ENCODE peak calls at places on chromosomes 12 and 14, in six cellular contexts. One of them, this sample, is unnamed.

GRCh38 chr12:109842021-109842420 is 8.8 kb upstream of the TRPV4 start:
- DNase-seq in left ventricle myocardium inferior: no peak
- DNase-seq in tibial artery: no peak
- DNase-seq in A549: no peak
- DNase-seq in cardiac muscle cell: no peak
- DNase-seq in upper lobe of right lung: no peak
- DNase-seq in this sample: no peak

GRCh38 chr12:10169094-10169493 is 2.8 kb downstream of the OLR1 start:
- DNase-seq in left ventricle myocardium inferior: no peak
- DNase-seq in tibial artery: no peak
- DNase-seq in A549: no peak
- DNase-seq in cardiac muscle cell: no peak
- DNase-seq in upper lobe of right lung: no peak
- DNase-seq in this sample: no peak

GRCh38 chr14:66508846-66509621 is 1.1 kb downstream of the GPHN start:
- DNase-seq in left ventricle myocardium inferior: peak; percentile 29
- DNase-seq in tibial artery: peak; percentile 72
- DNase-seq in A549: peak; percentile 20
- DNase-seq in cardiac muscle cell: peak; percentile 25
- DNase-seq in upper lobe of right lung: peak; percentile 73
- DNase-seq in this sample: peak; percentile 62

GRCh38 chr12:93824514-93825500 is 147.6 kb downstream of the CRADD start:
- DNase-seq in left ventricle myocardium inferior: no peak
- DNase-seq in tibial artery: no peak
- DNase-seq in A549: no peak
- DNase-seq in cardiac muscle cell: no peak
- DNase-seq in upper lobe of right lung: no peak
- DNase-seq in this sample: no peak

GRCh38 chr14:54562334-54562733 is 4.6 kb upstream of the SAMD4A start:
- DNase-seq in left ventricle myocardium inferior: no peak
- DNase-seq in tibial artery: no peak
- DNase-seq in A549: no peak
- DNase-seq in cardiac muscle cell: no peak
- DNase-seq in upper lobe of right lung: no peak
- DNase-seq in this sample: no peak

GRCh38 chr14:64954491-64955240 is 12.1 kb upstream of the GPX2 start:
- DNase-seq in left ventricle myocardium inferior: no peak
- DNase-seq in tibial artery: peak; percentile 44
- DNase-seq in A549: no peak
- DNase-seq in cardiac muscle cell: no peak
- DNase-seq in upper lobe of right lung: no peak
- DNase-seq in this sample: no peak

GRCh38 chr14:91153360-91153759 is 39.5 kb downstream of the DGLUCY start:
- DNase-seq in left ventricle myocardium inferior: no peak
- DNase-seq in tibial artery: no peak
- DNase-seq in A549: no peak
- DNase-seq in cardiac muscle cell: no peak
- DNase-seq in upper lobe of right lung: no peak
- DNase-seq in this sample: no peak

GRCh38 chr14:69287096-69287991 is 27.4 kb downstream of the GALNT16 start:
- DNase-seq in left ventricle myocardium inferior: no peak
- DNase-seq in tibial artery: peak; percentile 59
- DNase-seq in A549: no peak
- DNase-seq in cardiac muscle cell: peak; percentile 13
- DNase-seq in upper lobe of right lung: no peak
- DNase-seq in this sample: no peak

GRCh38 chr12:128929046-128929445 is 75.8 kb downstream of the GLT1D1 start:
- DNase-seq in left ventricle myocardium inferior: no peak
- DNase-seq in tibial artery: no peak
- DNase-seq in A549: no peak
- DNase-seq in cardiac muscle cell: no peak
- DNase-seq in upper lobe of right lung: no peak
- DNase-seq in this sample: no peak

GRCh38 chr12:56998981-56999380 is 7.4 kb downstream of the ZBTB39 start:
- DNase-seq in left ventricle myocardium inferior: no peak
- DNase-seq in tibial artery: no peak
- DNase-seq in A549: no peak
- DNase-seq in cardiac muscle cell: no peak
- DNase-seq in upper lobe of right lung: no peak
- DNase-seq in this sample: no peak

GRCh38 chr14:67881225-67881624 is 61.6 kb downstream of the RAD51B start:
- DNase-seq in left ventricle myocardium inferior: no peak
- DNase-seq in tibial artery: no peak
- DNase-seq in A549: no peak
- DNase-seq in cardiac muscle cell: no peak
- DNase-seq in upper lobe of right lung: no peak
- DNase-seq in this sample: no peak

GRCh38 chr12:53299101-53299453 is 418 bp upstream of the MYG1 start:
- DNase-seq in left ventricle myocardium inferior: no peak
- DNase-seq in tibial artery: no peak
- DNase-seq in A549: peak; percentile 58
- DNase-seq in cardiac muscle cell: peak; percentile 83
- DNase-seq in upper lobe of right lung: no peak
- DNase-seq in this sample: no peak

GRCh38 chr12:100554608-100555077 is 18.8 kb upstream of the GAS2L3 start:
- DNase-seq in left ventricle myocardium inferior: no peak
- DNase-seq in tibial artery: no peak
- DNase-seq in A549: peak; percentile 68
- DNase-seq in cardiac muscle cell: peak; percentile 94
- DNase-seq in upper lobe of right lung: no peak
- DNase-seq in this sample: no peak

GRCh38 chr12:48788852-48789775 is at the start of gene ADCY6:
- DNase-seq in left ventricle myocardium inferior: peak; percentile 85
- DNase-seq in tibial artery: peak; percentile 89
- DNase-seq in A549: peak; percentile 79
- DNase-seq in cardiac muscle cell: peak; percentile 78
- DNase-seq in upper lobe of right lung: peak; percentile 92
- DNase-seq in this sample: peak; percentile 82

GRCh38 chr12:110689002-110689600 is at the start of gene HVCN1:
- DNase-seq in left ventricle myocardium inferior: peak; percentile 73
- DNase-seq in tibial artery: peak; percentile 79
- DNase-seq in A549: no peak
- DNase-seq in cardiac muscle cell: peak; percentile 55
- DNase-seq in upper lobe of right lung: peak; percentile 86
- DNase-seq in this sample: peak; percentile 54

GRCh38 chr14:88199882-88200281 is 123.2 kb downstream of the KCNK10 start:
- DNase-seq in left ventricle myocardium inferior: no peak
- DNase-seq in tibial artery: no peak
- DNase-seq in A549: no peak
- DNase-seq in cardiac muscle cell: no peak
- DNase-seq in upper lobe of right lung: no peak
- DNase-seq in this sample: no peak

GRCh38 chr14:59154383-59154782 is 34.1 kb upstream of the DAAM1 start:
- DNase-seq in left ventricle myocardium inferior: no peak
- DNase-seq in tibial artery: no peak
- DNase-seq in A549: no peak
- DNase-seq in cardiac muscle cell: no peak
- DNase-seq in upper lobe of right lung: no peak
- DNase-seq in this sample: no peak

GRCh38 chr12:98403936-98404335 is 111.5 kb upstream of the TMPO start:
- DNase-seq in left ventricle myocardium inferior: no peak
- DNase-seq in tibial artery: no peak
- DNase-seq in A549: no peak
- DNase-seq in cardiac muscle cell: peak; percentile 7
- DNase-seq in upper lobe of right lung: no peak
- DNase-seq in this sample: no peak

DNA sequence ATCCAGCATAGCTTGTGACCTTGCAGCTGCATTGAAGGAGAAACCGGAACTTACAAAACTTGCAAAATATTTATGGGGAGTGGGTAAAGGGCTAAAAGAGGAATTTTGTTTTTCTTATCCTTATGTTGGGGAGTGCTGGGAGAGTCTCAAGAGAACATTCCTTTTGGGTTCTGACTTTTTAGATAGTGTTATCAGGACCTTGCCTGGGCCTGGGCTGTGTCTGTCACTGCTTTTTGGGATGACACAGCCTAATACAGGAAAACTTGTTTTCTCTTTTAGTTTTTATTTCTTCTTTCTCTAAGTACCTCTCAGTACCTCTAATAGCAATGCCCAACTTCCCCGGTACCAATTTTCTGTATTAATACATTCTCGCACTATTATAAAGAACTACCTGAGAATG is 850.6 kb downstream of the RPS29 start:
- DNase-seq in left ventricle myocardium inferior: no peak
- DNase-seq in tibial artery: no peak
- DNase-seq in A549: no peak
- DNase-seq in cardiac muscle cell: no peak
- DNase-seq in upper lobe of right lung: no peak
- DNase-seq in this sample: no peak
- H3K9me3 ChIP-seq in left ventricle myocardium inferior: peaks cover 19% of the 10 kb centered on the region
- H3K9me3 ChIP-seq in tibial artery: no peaks in the 10 kb centered on the region
- H3K9me3 ChIP-seq in A549: no peaks in the 10 kb centered on the region
- H3K9me3 ChIP-seq in cardiac muscle cell: no peaks in the 10 kb centered on the region
- H3K9me3 ChIP-seq in upper lobe of right lung: no peaks in the 10 kb centered on the region
- H3K9me3 ChIP-seq in this sample: no peaks in the 10 kb centered on the region

DNA sequence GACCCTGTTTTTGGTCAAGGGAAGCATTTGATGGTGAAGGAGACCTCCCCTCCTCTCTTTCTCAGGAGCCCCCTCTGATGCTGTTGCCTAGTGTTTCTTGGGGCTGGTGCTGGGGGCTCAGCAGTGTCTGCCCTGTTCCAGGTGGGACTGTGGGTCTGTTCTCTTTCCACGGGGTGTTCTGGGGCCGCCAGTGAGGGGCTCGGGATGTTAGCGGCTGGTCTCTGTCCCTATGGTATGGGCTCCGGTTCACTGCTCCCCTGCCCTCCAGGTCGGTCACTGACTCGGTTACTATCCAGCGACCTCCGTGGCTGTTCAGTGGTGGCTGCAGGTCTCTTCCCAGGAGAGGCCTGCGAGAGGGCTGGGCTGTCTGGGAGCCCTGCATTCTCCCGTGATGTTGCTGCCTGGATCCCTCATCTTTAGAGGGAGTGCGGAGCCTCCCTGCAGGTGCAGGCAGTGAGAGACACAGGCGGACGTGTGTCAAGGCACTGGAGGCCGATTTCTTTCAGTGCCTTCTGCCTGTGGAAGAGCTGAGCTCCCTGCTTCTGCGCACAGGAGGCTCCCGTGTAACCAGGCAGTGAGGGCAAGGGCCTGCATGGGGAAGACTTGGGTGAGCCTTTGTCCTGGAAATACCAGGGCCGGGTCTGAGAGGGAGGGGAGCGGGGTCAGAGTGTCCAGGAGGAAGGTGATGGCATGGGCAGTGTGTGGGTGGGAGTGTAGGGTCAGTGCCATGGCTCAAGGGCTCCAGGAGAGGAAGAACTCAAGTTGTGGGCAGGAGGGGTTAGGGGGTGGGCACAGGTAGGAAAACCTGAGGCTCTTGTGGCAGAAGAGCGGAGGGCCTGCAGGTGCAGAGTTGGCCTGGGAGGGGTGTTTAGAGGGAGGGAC is 362.6 kb downstream of the TMEM121 start:
- DNase-seq in left ventricle myocardium inferior: peak; percentile 9
- DNase-seq in tibial artery: peak; percentile 49
- DNase-seq in A549: no peak
- DNase-seq in cardiac muscle cell: no peak
- DNase-seq in upper lobe of right lung: peak; percentile 46
- DNase-seq in this sample: no peak
- H3K9me3 ChIP-seq in left ventricle myocardium inferior: peaks cover 4% of the 10 kb centered on the region
- H3K9me3 ChIP-seq in tibial artery: no peaks in the 10 kb centered on the region
- H3K9me3 ChIP-seq in A549: no peaks in the 10 kb centered on the region
- H3K9me3 ChIP-seq in cardiac muscle cell: no peaks in the 10 kb centered on the region
- H3K9me3 ChIP-seq in upper lobe of right lung: no peaks in the 10 kb centered on the region
- H3K9me3 ChIP-seq in this sample: no peaks in the 10 kb centered on the region

DNA sequence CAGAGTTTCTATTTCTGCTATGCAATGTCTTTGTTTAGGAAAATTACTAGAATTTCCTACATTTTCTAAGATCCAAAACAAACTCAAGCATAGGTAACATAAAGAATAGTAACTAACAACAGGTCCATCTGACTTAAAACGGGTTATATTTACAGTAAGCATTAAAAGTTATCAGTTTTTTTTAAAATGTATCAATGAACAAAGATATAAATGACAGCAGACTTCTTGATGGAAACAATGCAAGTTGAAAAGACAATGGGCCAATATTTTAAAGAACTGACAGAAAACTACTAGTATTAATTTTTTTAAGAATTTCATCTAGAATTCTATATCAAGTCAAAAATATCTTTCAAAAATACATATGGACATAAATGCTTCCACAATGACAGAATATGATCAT is 367.1 kb upstream of the MGAT4C start:
- DNase-seq in left ventricle myocardium inferior: no peak
- DNase-seq in tibial artery: no peak
- DNase-seq in A549: no peak
- DNase-seq in cardiac muscle cell: peak; percentile 5
- DNase-seq in upper lobe of right lung: no peak
- DNase-seq in this sample: no peak
- H3K9me3 ChIP-seq in left ventricle myocardium inferior: peaks cover 58% of the 10 kb centered on the region
- H3K9me3 ChIP-seq in tibial artery: peaks cover 32% of the 10 kb centered on the region
- H3K9me3 ChIP-seq in A549: peaks cover 28% of the 10 kb centered on the region
- H3K9me3 ChIP-seq in cardiac muscle cell: peaks cover 3% of the 10 kb centered on the region
- H3K9me3 ChIP-seq in upper lobe of right lung: no peaks in the 10 kb centered on the region
- H3K9me3 ChIP-seq in this sample: no peaks in the 10 kb centered on the region

GRCh38 chr14:84250863-84251262 is 1279.1 kb upstream of the FLRT2 start:
- DNase-seq in left ventricle myocardium inferior: no peak
- DNase-seq in tibial artery: no peak
- DNase-seq in A549: no peak
- DNase-seq in cardiac muscle cell: peak; percentile 65
- DNase-seq in upper lobe of right lung: no peak
- DNase-seq in this sample: no peak

GRCh38 chr14:84252706-84253105 is 1277.2 kb upstream of the FLRT2 start:
- DNase-seq in left ventricle myocardium inferior: no peak
- DNase-seq in tibial artery: no peak
- DNase-seq in A549: no peak
- DNase-seq in cardiac muscle cell: no peak
- DNase-seq in upper lobe of right lung: no peak
- DNase-seq in this sample: no peak

GRCh38 chr14:84247693-84248092 is 1282.3 kb upstream of the FLRT2 start:
- DNase-seq in left ventricle myocardium inferior: no peak
- DNase-seq in tibial artery: no peak
- DNase-seq in A549: no peak
- DNase-seq in cardiac muscle cell: no peak
- DNase-seq in upper lobe of right lung: no peak
- DNase-seq in this sample: no peak
- H3K9me3 ChIP-seq in left ventricle myocardium inferior: peaks cover 5% of the 10 kb centered on the region
- H3K9me3 ChIP-seq in tibial artery: no peaks in the 10 kb centered on the region
- H3K9me3 ChIP-seq in A549: no peaks in the 10 kb centered on the region
- H3K9me3 ChIP-seq in cardiac muscle cell: no peaks in the 10 kb centered on the region
- H3K9me3 ChIP-seq in upper lobe of right lung: no peaks in the 10 kb centered on the region
- H3K9me3 ChIP-seq in this sample: no peaks in the 10 kb centered on the region

DNA sequence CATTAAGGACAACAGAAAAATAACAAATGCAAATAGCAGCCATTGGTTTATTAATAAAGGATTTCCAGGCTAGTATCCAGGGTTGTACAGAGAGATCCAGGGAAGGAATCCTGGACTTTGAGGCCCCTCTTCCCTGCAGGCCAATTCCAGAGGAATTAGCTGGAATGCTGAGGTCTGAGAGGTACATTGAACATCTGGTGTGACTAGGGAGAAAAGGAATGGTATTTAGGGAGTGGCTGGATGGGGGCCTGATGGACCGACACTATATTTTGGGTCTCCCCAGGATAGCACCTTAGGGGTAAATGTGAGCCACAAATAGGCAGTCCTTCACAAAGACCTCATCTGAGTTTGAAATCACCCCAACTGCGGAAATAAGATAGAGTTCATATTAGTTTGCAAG is 924.5 kb downstream of the AACS start:
- DNase-seq in left ventricle myocardium inferior: no peak
- DNase-seq in tibial artery: no peak
- DNase-seq in A549: no peak
- DNase-seq in cardiac muscle cell: no peak
- DNase-seq in upper lobe of right lung: no peak
- DNase-seq in this sample: no peak
- H3K9me3 ChIP-seq in left ventricle myocardium inferior: no peaks in the 10 kb centered on the region
- H3K9me3 ChIP-seq in tibial artery: no peaks in the 10 kb centered on the region
- H3K9me3 ChIP-seq in A549: no peaks in the 10 kb centered on the region
- H3K9me3 ChIP-seq in cardiac muscle cell: no peaks in the 10 kb centered on the region
- H3K9me3 ChIP-seq in upper lobe of right lung: no peaks in the 10 kb centered on the region
- H3K9me3 ChIP-seq in this sample: no peaks in the 10 kb centered on the region

GRCh38 chr14:104238424-104239184 is 100.2 kb downstream of the KIF26A start:
- DNase-seq in left ventricle myocardium inferior: no peak
- DNase-seq in tibial artery: peak; percentile 46
- DNase-seq in A549: no peak
- DNase-seq in cardiac muscle cell: no peak
- DNase-seq in upper lobe of right lung: no peak
- DNase-seq in this sample: no peak
- H3K9me3 ChIP-seq in left ventricle myocardium inferior: peaks cover 38% of the 10 kb centered on the region
- H3K9me3 ChIP-seq in tibial artery: peaks cover 14% of the 10 kb centered on the region
- H3K9me3 ChIP-seq in A549: peaks cover 16% of the 10 kb centered on the region
- H3K9me3 ChIP-seq in cardiac muscle cell: no peaks in the 10 kb centered on the region
- H3K9me3 ChIP-seq in upper lobe of right lung: peaks cover 7% of the 10 kb centered on the region
- H3K9me3 ChIP-seq in this sample: no peaks in the 10 kb centered on the region